ENCODE peak calls at places on chromosomes 2 and 18, in six cellular contexts. One of them, this sample, is unnamed.

GRCh38 chr2:23627236-23627990 is 242.4 kb downstream of the KLHL29 start:
- DNase-seq in gastrocnemius medialis: no peak
- DNase-seq in ureter: no peak
- DNase-seq in left cardiac atrium: no peak
- DNase-seq in endothelial cell: no peak
- DNase-seq in RCC 7860: no peak
- DNase-seq in this sample: no peak

GRCh38 chr2:168666339-168666738 is 136.1 kb upstream of the NOSTRIN start:
- DNase-seq in gastrocnemius medialis: no peak
- DNase-seq in ureter: no peak
- DNase-seq in left cardiac atrium: no peak
- DNase-seq in endothelial cell: no peak
- DNase-seq in RCC 7860: no peak
- DNase-seq in this sample: no peak

GRCh38 chr2:8174641-8175257 is 507.1 kb upstream of the ID2 start:
- DNase-seq in gastrocnemius medialis: no peak
- DNase-seq in ureter: no peak
- DNase-seq in left cardiac atrium: peak; percentile 45
- DNase-seq in endothelial cell: no peak
- DNase-seq in RCC 7860: peak; percentile 91
- DNase-seq in this sample: no peak

GRCh38 chr2:7724336-7724735 is 807.1 kb downstream of the RNF144A start:
- DNase-seq in gastrocnemius medialis: no peak
- DNase-seq in ureter: no peak
- DNase-seq in left cardiac atrium: no peak
- DNase-seq in endothelial cell: no peak
- DNase-seq in RCC 7860: no peak
- DNase-seq in this sample: no peak

GRCh38 chr2:197675711-197676188 is 363 bp upstream of the RFTN2 start:
- DNase-seq in gastrocnemius medialis: no peak
- DNase-seq in ureter: no peak
- DNase-seq in left cardiac atrium: peak; percentile 26
- DNase-seq in endothelial cell: peak; percentile 34
- DNase-seq in RCC 7860: no peak
- DNase-seq in this sample: no peak

GRCh38 chr2:171409436-171409971 is 24.3 kb downstream of the METTL8 start:
- DNase-seq in gastrocnemius medialis: no peak
- DNase-seq in ureter: no peak
- DNase-seq in left cardiac atrium: no peak
- DNase-seq in endothelial cell: no peak
- DNase-seq in RCC 7860: no peak
- DNase-seq in this sample: no peak

GRCh38 chr2:49687873-49688272 is 533.6 kb upstream of the FSHR start:
- DNase-seq in gastrocnemius medialis: no peak
- DNase-seq in ureter: no peak
- DNase-seq in left cardiac atrium: no peak
- DNase-seq in endothelial cell: no peak
- DNase-seq in RCC 7860: no peak
- DNase-seq in this sample: no peak

GRCh38 chr2:205609036-205609607 is 73.2 kb upstream of the NRP2 start:
- DNase-seq in gastrocnemius medialis: no peak
- DNase-seq in ureter: no peak
- DNase-seq in left cardiac atrium: no peak
- DNase-seq in endothelial cell: no peak
- DNase-seq in RCC 7860: no peak
- DNase-seq in this sample: no peak

GRCh38 chr18:68402784-68403183 is 312.1 kb downstream of the TMX3 start:
- DNase-seq in gastrocnemius medialis: no peak
- DNase-seq in ureter: no peak
- DNase-seq in left cardiac atrium: no peak
- DNase-seq in endothelial cell: no peak
- DNase-seq in RCC 7860: no peak
- DNase-seq in this sample: no peak

GRCh38 chr2:201466050-201466660 is 14.6 kb downstream of the STRADB start:
- DNase-seq in gastrocnemius medialis: no peak
- DNase-seq in ureter: no peak
- DNase-seq in left cardiac atrium: no peak
- DNase-seq in endothelial cell: no peak
- DNase-seq in RCC 7860: no peak
- DNase-seq in this sample: no peak

GRCh38 chr2:173397539-173397938 is 42.9 kb downstream of the CDCA7 start:
- DNase-seq in gastrocnemius medialis: no peak
- DNase-seq in ureter: no peak
- DNase-seq in left cardiac atrium: no peak
- DNase-seq in endothelial cell: no peak
- DNase-seq in RCC 7860: no peak
- DNase-seq in this sample: no peak

GRCh38 chr2:23268467-23269263 is 116.3 kb upstream of the KLHL29 start:
- DNase-seq in gastrocnemius medialis: no peak
- DNase-seq in ureter: no peak
- DNase-seq in left cardiac atrium: no peak
- DNase-seq in endothelial cell: no peak
- DNase-seq in RCC 7860: no peak
- DNase-seq in this sample: no peak

GRCh38 chr2:23924589-23925359 is 2.1 kb downstream of the ATAD2B start:
- DNase-seq in gastrocnemius medialis: no peak
- DNase-seq in ureter: no peak
- DNase-seq in left cardiac atrium: no peak
- DNase-seq in endothelial cell: no peak
- DNase-seq in RCC 7860: no peak
- DNase-seq in this sample: no peak

GRCh38 chr2:218465987-218466633 is 47.2 kb downstream of the VIL1 start:
- DNase-seq in gastrocnemius medialis: no peak
- DNase-seq in ureter: no peak
- DNase-seq in left cardiac atrium: no peak
- DNase-seq in endothelial cell: no peak
- DNase-seq in RCC 7860: peak; percentile 18
- DNase-seq in this sample: peak; percentile 47

GRCh38 chr2:43559391-43560230 is 36.2 kb downstream of the THADA start:
- DNase-seq in gastrocnemius medialis: no peak
- DNase-seq in ureter: no peak
- DNase-seq in left cardiac atrium: no peak
- DNase-seq in endothelial cell: no peak
- DNase-seq in RCC 7860: no peak
- DNase-seq in this sample: no peak

GRCh38 chr2:236570081-236570979 is 705 bp downstream of the ACKR3 start:
- DNase-seq in gastrocnemius medialis: no peak
- DNase-seq in ureter: no peak
- DNase-seq in left cardiac atrium: no peak
- DNase-seq in endothelial cell: no peak
- DNase-seq in RCC 7860: no peak
- DNase-seq in this sample: no peak

This sample was measured in erythroblast.